ENCODE peak calls at places on chromosomes 1 and 21, in eight cellular contexts. G is HL-60, U is sigmoid colon, P is upper lobe of left lung, L is GM23338, Z is suprapubic skin, T is prostate gland, V is transverse colon. S is an unnamed sample.

GRCh38 chr1:23777979-23778814 is at the start of gene PITHD1:
- DNase-seq in G (peak), U (peak), P (peak), L (peak), Z (peak), T (peak), V (peak), S (no peak)

GRCh38 chr1:92356956-92357355 is 58.1 kb downstream of the RPAP2 start:
- DNase-seq in G (peak), U (no peak), P (no peak), L (no peak), Z (no peak), T (no peak), V (no peak), S (no peak)

GRCh38 chr1:93616996-93617669 is 64.5 kb downstream of the BCAR3 start:
- DNase-seq in G (no peak), U (peak), P (no peak), L (no peak), Z (no peak), T (no peak), V (peak), S (no peak)

GRCh38 chr1:52588027-52588426 is 14.1 kb upstream of the GPX7 start:
- DNase-seq in G (no peak), U (no peak), P (no peak), L (no peak), Z (no peak), T (no peak), V (no peak), S (no peak)

GRCh38 chr1:117780981-117781475 is 148.4 kb downstream of the GDAP2 start:
- DNase-seq in G (no peak), U (peak), P (no peak), L (no peak), Z (no peak), T (no peak), V (no peak), S (no peak)

GRCh38 chr1:36703526-36704208 is 221.0 kb upstream of the CSF3R start:
- DNase-seq in G (peak), U (peak), P (peak), L (peak), Z (peak), T (peak), V (peak), S (no peak)

GRCh38 chr1:168732736-168733135 is 3.7 kb upstream of the DPT start:
- DNase-seq in G (no peak), U (no peak), P (no peak), L (peak), Z (no peak), T (no peak), V (no peak), S (no peak)

GRCh38 chr21:33231526-33231925 is 1.8 kb downstream of the IFNAR2 start:
- DNase-seq in G (no peak), U (no peak), P (no peak), L (no peak), Z (no peak), T (no peak), V (no peak), S (no peak)

GRCh38 chr21:35202431-35202830 is 153.3 kb upstream of the RUNX1 start:
- DNase-seq in G (no peak), U (no peak), P (no peak), L (no peak), Z (no peak), T (no peak), V (no peak), S (no peak)

GRCh38 chr1:233909195-233909594 is 4.7 kb downstream of the SLC35F3 start:
- DNase-seq in G (no peak), U (no peak), P (no peak), L (no peak), Z (no peak), T (no peak), V (no peak), S (no peak)

GRCh38 chr1:41485605-41486004 is 1.1 kb upstream of the EDN2 start:
- DNase-seq in G (no peak), U (no peak), P (no peak), L (no peak), Z (no peak), T (no peak), V (no peak), S (no peak)

GRCh38 chr1:220748091-220748934 is at the start of gene MTARC2:
- DNase-seq in G (no peak), U (peak), P (peak), L (peak), Z (peak), T (peak), V (peak), S (no peak)

GRCh38 chr1:86069757-86070145 is 86.8 kb downstream of the COL24A1 start:
- DNase-seq in G (no peak), U (no peak), P (no peak), L (no peak), Z (no peak), T (no peak), V (no peak), S (no peak)

GRCh38 chr1:2290595-2291510 is 62.7 kb downstream of the SKI start:
- DNase-seq in G (peak), U (peak), P (peak), L (no peak), Z (peak), T (peak), V (peak), S (no peak)

GRCh38 chr1:221723918-221724263 is 18.0 kb downstream of the DUSP10 start:
- DNase-seq in G (no peak), U (no peak), P (no peak), L (peak), Z (no peak), T (no peak), V (no peak), S (no peak)

GRCh38 chr1:231040019-231040799 is at the start of gene FAM89A:
- DNase-seq in G (peak), U (peak), P (peak), L (peak), Z (no peak), T (peak), V (peak), S (no peak)

GRCh38 chr1:107499139-107499744 is 358.4 kb downstream of the NTNG1 start:
- DNase-seq in G (no peak), U (no peak), P (no peak), L (no peak), Z (no peak), T (no peak), V (no peak), S (no peak)

GRCh38 chr1:91557039-91557690 is 56.5 kb downstream of the CDC7 start:
- DNase-seq in G (no peak), U (no peak), P (no peak), L (no peak), Z (no peak), T (no peak), V (no peak), S (no peak)

GRCh38 chr1:233651563-233652233 is 37.8 kb downstream of the KCNK1 start:
- DNase-seq in G (no peak), U (no peak), P (no peak), L (no peak), Z (no peak), T (no peak), V (no peak), S (no peak)

GRCh38 chr1:229303855-229304254 is 32.9 kb downstream of the RAB4A start:
- DNase-seq in G (no peak), U (no peak), P (no peak), L (no peak), Z (no peak), T (no peak), V (no peak), S (no peak)

GRCh38 chr1:15151377-15151806 is 2.2 kb upstream of the TMEM51 start:
- DNase-seq in G (no peak), U (no peak), P (no peak), L (no peak), Z (no peak), T (no peak), V (no peak), S (no peak)

GRCh38 chr1:159775716-159776115 is 5.0 kb upstream of the DUSP23 start:
- DNase-seq in G (no peak), U (no peak), P (no peak), L (no peak), Z (no peak), T (no peak), V (no peak), S (no peak)

GRCh38 chr1:17922833-17923232 is 167.7 kb downstream of the ACTL8 start:
- DNase-seq in G (no peak), U (no peak), P (no peak), L (peak), Z (peak), T (no peak), V (peak), S (no peak)

GRCh38 chr1:232767381-232768074 is 37.7 kb upstream of the MAP10 start:
- DNase-seq in G (peak), U (peak), P (no peak), L (no peak), Z (peak), T (peak), V (peak), S (no peak)

GRCh38 chr1:155713054-155713453 is 24.2 kb downstream of the DAP3 start:
- DNase-seq in G (no peak), U (no peak), P (no peak), L (no peak), Z (no peak), T (no peak), V (no peak), S (no peak)
- TF ChIP-seq CTCF in G (no peak), U (no peak), P (no peak), L (no peak), Z (no peak), T (no peak), V (no peak), S (no peak)

DNA sequence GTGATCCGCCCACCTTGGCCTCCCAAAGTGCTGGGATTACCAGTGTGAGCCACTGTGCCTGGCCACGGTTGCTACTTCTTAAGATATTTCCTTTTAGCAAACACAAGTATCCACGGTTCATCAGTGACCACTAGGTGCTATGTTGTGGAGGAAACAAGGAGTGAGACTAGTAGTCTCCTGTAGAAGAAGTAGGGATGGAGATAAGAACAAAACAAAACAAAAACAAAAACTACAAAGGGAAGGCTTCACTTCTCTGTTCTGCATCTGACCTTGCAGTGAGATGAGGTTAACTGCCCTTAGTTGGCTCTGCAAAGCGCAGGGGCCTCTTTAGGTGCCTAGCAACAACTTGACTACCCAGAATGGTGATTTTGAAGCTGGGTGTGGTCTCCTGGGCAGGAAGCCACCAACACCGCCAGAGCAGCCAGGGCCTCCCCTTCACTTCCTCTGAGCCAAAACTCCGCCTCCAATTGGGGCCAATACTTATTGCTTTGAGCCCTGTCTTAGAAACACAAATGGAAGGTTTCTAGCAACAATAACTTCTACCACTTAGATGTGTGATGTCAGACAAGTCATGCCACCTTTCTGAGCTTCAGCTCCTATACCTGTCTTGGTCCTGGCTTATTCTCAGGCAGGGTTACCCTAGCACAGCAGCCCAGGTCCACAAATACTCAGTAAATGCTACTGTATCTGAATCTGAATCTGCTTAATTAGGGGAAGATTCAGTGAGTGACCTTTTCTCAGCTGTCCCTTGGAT is 12.7 kb upstream of the CDC42 start:
- DNase-seq in G (peak), U (peak), P (no peak), L (peak), Z (no peak), T (peak), V (peak), S (no peak)
- H3K27ac ChIP-seq in G (peak), U (peak), P (peak), L (no peak), Z (peak), T (no peak), V (peak), S (peak)

DNA sequence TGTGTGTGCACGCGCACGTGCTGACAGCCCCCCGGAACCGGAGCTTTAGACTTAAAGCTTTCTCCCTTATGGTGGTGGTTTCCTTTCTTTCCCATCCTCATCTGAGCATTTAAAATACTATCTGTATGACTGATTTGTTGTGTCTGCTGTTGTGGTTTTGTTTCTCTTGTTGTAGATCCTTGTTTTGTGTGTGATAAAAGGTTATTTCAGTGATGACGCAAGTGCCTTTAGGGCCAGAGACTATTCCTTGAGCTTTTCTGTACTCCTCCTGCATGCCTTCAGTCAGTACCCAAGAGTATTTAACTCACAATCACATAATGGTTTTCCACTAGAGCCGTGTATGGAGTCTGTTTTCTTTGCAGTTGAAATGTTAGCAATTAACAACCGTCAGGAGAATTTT is 45.4 kb downstream of the LCA5L start:
- DNase-seq in G (no peak), U (no peak), P (no peak), L (no peak), Z (no peak), T (no peak), V (no peak), S (no peak)
- TF ChIP-seq POLR2AphosphoS5 in G (no peak), U (no peak), P (no peak), L (no peak), Z (no peak), T (no peak), V (no peak), S (no peak)

DNA sequence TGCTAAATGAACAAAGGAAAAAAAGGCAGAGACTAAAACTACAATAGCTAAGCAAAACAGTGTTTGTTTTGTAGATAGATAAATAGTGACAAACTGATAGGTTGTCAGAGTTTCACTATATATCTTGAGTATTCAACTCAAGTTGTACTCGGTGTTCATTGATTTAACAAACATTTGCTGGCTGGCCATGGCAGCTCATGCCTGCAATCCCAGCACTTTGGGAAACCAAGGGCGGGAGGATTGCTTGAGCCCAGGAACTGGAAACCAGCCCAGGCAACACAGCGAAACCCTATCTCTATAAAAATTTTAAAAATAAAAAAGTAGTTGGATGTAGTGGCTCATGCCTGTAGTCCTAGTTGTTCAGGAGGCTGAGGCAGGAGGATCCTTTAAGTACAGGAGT is 17.3 kb downstream of the C1orf185 start:
- DNase-seq in G (no peak), U (no peak), P (no peak), L (no peak), Z (no peak), T (peak), V (no peak), S (no peak)
- TF ChIP-seq CTCF in G (no peak), U (no peak), P (no peak), L (no peak), Z (no peak), T (no peak), V (no peak), S (no peak)

DNA sequence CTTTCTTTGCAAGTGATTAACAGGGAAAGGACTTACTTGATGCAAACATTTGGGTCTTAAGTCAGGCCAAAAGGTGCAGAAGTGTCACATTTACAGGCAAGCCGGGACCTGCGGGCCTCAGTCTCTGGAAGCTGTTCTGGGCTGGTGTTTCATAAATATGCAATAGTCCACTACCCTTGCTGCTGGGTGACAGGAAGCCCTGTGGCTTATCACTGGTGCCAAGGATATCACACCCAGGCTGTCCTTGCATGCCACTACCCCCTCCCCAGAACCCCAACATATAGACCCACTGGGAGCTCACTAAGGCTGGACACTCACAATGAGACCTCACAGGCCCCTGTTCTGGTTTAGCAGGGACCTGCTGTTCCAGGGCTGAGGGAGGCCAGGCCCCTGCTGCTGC is 3.4 kb upstream of the LEFTY2 start:
- DNase-seq in G (no peak), U (no peak), P (no peak), L (no peak), Z (no peak), T (no peak), V (no peak), S (no peak)
- H3K27ac ChIP-seq in G (no peak), U (no peak), P (no peak), L (peak), Z (no peak), T (no peak), V (no peak), S (no peak)

S was measured in vagina.